ENCODE peak calls at places on chromosomes 4 and X, in four cellular contexts. B is adipocyte; T is activated naive CD8-positive, alpha-beta T cell treated with anti-CD3 and anti-CD28 coated beads, Interleukin-2, amount 10 ng/mL, durations not matched to agents 7 days and 5 days; S is naive thymus-derived CD8-positive, alpha-beta T cell. U is an unnamed sample.

GRCh38 chr4:188484256-188484655 is 345.0 kb downstream of the TRIML1 start:
- DNase-seq in B (no peak), T (no peak), S (no peak), U (no peak)

GRCh38 chr4:105112274-105112673 is 34.4 kb upstream of the TET2 start:
- DNase-seq in B (peak; percentile 32), T (no peak), S (no peak), U (no peak)

GRCh38 chr4:39873823-39874222 is 103.9 kb downstream of the PDS5A start:
- DNase-seq in B (peak; percentile 44), T (no peak), S (no peak), U (peak; percentile 44)

GRCh38 chrX:35166023-35166422 is 223.4 kb downstream of the FAM47B start:
- DNase-seq in B (no peak), T (no peak), S (no peak), U (no peak)

GRCh38 chr4:140423106-140423505 is 4.3 kb downstream of the CLGN start:
- DNase-seq in B (peak; percentile 50), T (no peak), S (no peak), U (no peak)

GRCh38 chrX:69149466-69150293 is 15.6 kb downstream of the PJA1 start:
- DNase-seq in B (no peak), T (no peak), S (no peak), U (no peak)

GRCh38 chr4:94400191-94400590 is 51.6 kb upstream of the PDLIM5 start:
- DNase-seq in B (no peak), T (no peak), S (no peak), U (peak; percentile 30)

GRCh38 chr4:4762909-4763814 is 96.3 kb upstream of the MSX1 start:
- DNase-seq in B (peak; percentile 79), T (no peak), S (no peak), U (peak; percentile 59)

GRCh38 chr4:74311696-74312313 is 3.5 kb downstream of the EPGN start:
- DNase-seq in B (peak; percentile 90), T (no peak), S (peak; percentile 26), U (peak; percentile 82)

GRCh38 chr4:2009651-2010233 is 968 bp upstream of the NELFA start:
- DNase-seq in B (peak; percentile 63), T (peak; percentile 61), S (peak; percentile 58), U (peak; percentile 57)

GRCh38 chrX:137743414-137743813 is 177.5 kb downstream of the ZIC3 start:
- DNase-seq in B (no peak), T (no peak), S (no peak), U (no peak)

GRCh38 chr4:129455462-129455861 is 359.5 kb downstream of the C4orf33 start:
- DNase-seq in B (no peak), T (no peak), S (no peak), U (no peak)

GRCh38 chr4:76305033-76305687 is 1.4 kb upstream of the STBD1 start:
- DNase-seq in B (no peak), T (peak; percentile 33), S (peak; percentile 15), U (no peak)

GRCh38 chr4:31175242-31175910 is 455.2 kb downstream of the PCDH7 start:
- DNase-seq in B (no peak), T (no peak), S (no peak), U (no peak)

GRCh38 chr4:8102831-8103230 is 55.8 kb downstream of the ABLIM2 start:
- DNase-seq in B (no peak), T (no peak), S (no peak), U (no peak)

GRCh38 chrX:45143455-45143854 is 57.2 kb downstream of the DIPK2B start:
- DNase-seq in B (no peak), T (no peak), S (no peak), U (no peak)

GRCh38 chr4:77044458-77045124 is 31.2 kb downstream of the CCNI start:
- DNase-seq in B (peak; percentile 80), T (no peak), S (peak; percentile 57), U (peak; percentile 68)

GRCh38 chr4:92522371-92522770 is 218.6 kb downstream of the GRID2 start:
- DNase-seq in B (no peak), T (no peak), S (no peak), U (no peak)

GRCh38 chrX:104098919-104099318 is 13.4 kb upstream of the ZCCHC18 start:
- DNase-seq in B (no peak), T (no peak), S (no peak), U (no peak)

GRCh38 chr4:24968992-24969391 is 56.1 kb upstream of the CCDC149 start:
- DNase-seq in B (no peak), T (no peak), S (no peak), U (no peak)

GRCh38 chr4:47531241-47531953 is 46.3 kb downstream of the ATP10D start:
- DNase-seq in B (peak; percentile 59), T (peak; percentile 56), S (peak; percentile 63), U (peak; percentile 88)

GRCh38 chr4:67393699-67394281 is 151.5 kb downstream of the CENPC start:
- DNase-seq in B (peak; percentile 80), T (no peak), S (peak; percentile 28), U (peak; percentile 66)

GRCh38 chr4:14368391-14368790 is 633.9 kb upstream of the CPEB2 start:
- DNase-seq in B (no peak), T (no peak), S (no peak), U (no peak)

GRCh38 chrX:41085105-41085882 is at the start of gene USP9X:
- DNase-seq in B (peak; percentile 94), T (peak; percentile 81), S (peak; percentile 94), U (peak; percentile 90)

GRCh38 chr4:24392613-24393012 is 191.7 kb downstream of the DHX15 start:
- DNase-seq in B (no peak), T (no peak), S (no peak), U (no peak)

GRCh38 chr4:87067120-87067885 is 132.5 kb downstream of the AFF1 start:
- DNase-seq in B (peak; percentile 54), T (no peak), S (no peak), U (no peak)

GRCh38 chr4:788636-789297 is 37.2 kb downstream of the CPLX1 start:
- DNase-seq in B (no peak), T (no peak), S (no peak), U (no peak)

GRCh38 chrX:114712466-114712865 is 128.6 kb downstream of the HTR2C start:
- DNase-seq in B (no peak), T (no peak), S (no peak), U (no peak)

GRCh38 chrX:19303216-19303880 is 40.4 kb upstream of the PDHA1 start:
- DNase-seq in B (peak; percentile 69), T (no peak), S (no peak), U (peak; percentile 67)

GRCh38 chr4:154560824-154561231 is 2.0 kb upstream of the FGB start:
- DNase-seq in B (peak; percentile 51), T (no peak), S (no peak), U (peak; percentile 50)

GRCh38 chrX:117510453-117510852 is 606.2 kb downstream of the KLHL13 start:
- DNase-seq in B (no peak), T (no peak), S (no peak), U (no peak)

U was measured in fibroblast of pulmonary artery.